ENCODE peak calls at places on chromosome 10, in seven cellular contexts. F is endothelial cell of umbilical vein, O is transverse colon, G is breast epithelium, P is stomach, Q is GM12878, V is sigmoid colon. A is an unnamed sample. For H3K4me1, the result is how much of the 10 kb centered on the place peaks cover.

GRCh38 chr10:52332815-52333214 is 18.7 kb downstream of the DKK1 start:
- DNase-seq in F (peak), O (no peak), G (no peak), P (no peak), Q (no peak), V (no peak), A (no peak)

GRCh38 chr10:54487743-54488142 is 313.3 kb downstream of the PCDH15 start:
- DNase-seq in F (no peak), O (no peak), G (no peak), P (no peak), Q (no peak), V (no peak), A (no peak)

GRCh38 chr10:112721080-112721698 is 228.9 kb upstream of the TCF7L2 start:
- DNase-seq in F (peak), O (no peak), G (no peak), P (no peak), Q (peak), V (no peak), A (no peak)

GRCh38 chr10:81179324-81179723 is 641.6 kb downstream of the SH2D4B start:
- DNase-seq in F (no peak), O (no peak), G (no peak), P (no peak), Q (no peak), V (no peak), A (no peak)

GRCh38 chr10:62115842-62116241 is 152.8 kb downstream of the RTKN2 start:
- DNase-seq in F (no peak), O (no peak), G (no peak), P (no peak), Q (no peak), V (no peak), A (no peak)

GRCh38 chr10:110841767-110842267 is 29.9 kb upstream of the PDCD4 start:
- DNase-seq in F (no peak), O (peak), G (no peak), P (no peak), Q (peak), V (peak), A (no peak)

GRCh38 chr10:83166344-83166743 is 973.0 kb upstream of the GHITM start:
- DNase-seq in F (no peak), O (no peak), G (no peak), P (no peak), Q (no peak), V (no peak), A (no peak)

GRCh38 chr10:101226506-101226887 is 2.8 kb downstream of the LBX1 start:
- DNase-seq in F (no peak), O (no peak), G (no peak), P (no peak), Q (no peak), V (no peak), A (no peak)

GRCh38 chr10:33260403-33261239 is 73.8 kb downstream of the NRP1 start:
- DNase-seq in F (peak), O (no peak), G (no peak), P (no peak), Q (no peak), V (no peak), A (no peak)

GRCh38 chr10:94002156-94002555 is 8.4 kb downstream of the PLCE1 start:
- DNase-seq in F (no peak), O (peak), G (no peak), P (no peak), Q (no peak), V (no peak), A (no peak)

GRCh38 chr10:43341450-43341849 is 30.0 kb upstream of the FXYD4 start:
- DNase-seq in F (no peak), O (no peak), G (no peak), P (no peak), Q (no peak), V (no peak), A (no peak)

GRCh38 chr10:133210398-133211140 is 19.4 kb upstream of the UTF1 start:
- DNase-seq in F (no peak), O (no peak), G (no peak), P (no peak), Q (no peak), V (no peak), A (peak)

GRCh38 chr10:131975796-131976195 is 5.9 kb downstream of the BNIP3 start:
- DNase-seq in F (no peak), O (no peak), G (no peak), P (no peak), Q (no peak), V (peak), A (no peak)

GRCh38 chr10:60334991-60335390 is 54.7 kb downstream of the ANK3 start:
- DNase-seq in F (no peak), O (no peak), G (no peak), P (no peak), Q (no peak), V (no peak), A (no peak)

GRCh38 chr10:71392292-71392691 is 4.4 kb upstream of the CDH23 start:
- DNase-seq in F (no peak), O (no peak), G (no peak), P (no peak), Q (no peak), V (no peak), A (no peak)

GRCh38 chr10:49458869-49459268 is 63.0 kb upstream of the DRGX start:
- DNase-seq in F (no peak), O (no peak), G (no peak), P (no peak), Q (no peak), V (no peak), A (no peak)

GRCh38 chr10:126191192-126191591 is 197.1 kb downstream of the ADAM12 start:
- DNase-seq in F (no peak), O (no peak), G (no peak), P (no peak), Q (no peak), V (no peak), A (no peak)

GRCh38 chr10:121926669-121927360 is 1.0 kb downstream of the ATE1 start:
- DNase-seq in F (peak), O (no peak), G (no peak), P (no peak), Q (no peak), V (no peak), A (no peak)

GRCh38 chr10:113326160-113327111 is 226.4 kb upstream of the HABP2 start:
- DNase-seq in F (peak), O (peak), G (peak), P (no peak), Q (peak), V (peak), A (no peak)

GRCh38 chr10:490256-490655 is 199.2 kb downstream of the DIP2C start:
- DNase-seq in F (no peak), O (peak), G (no peak), P (peak), Q (no peak), V (peak), A (no peak)

GRCh38 chr10:46222364-46222935 is 64.3 kb upstream of the ANTXRL start:
- DNase-seq in F (no peak), O (no peak), G (no peak), P (no peak), Q (no peak), V (no peak), A (no peak)

GRCh38 chr10:126398924-126399323 is 10.6 kb upstream of the ADAM12 start:
- DNase-seq in F (no peak), O (no peak), G (no peak), P (no peak), Q (no peak), V (no peak), A (no peak)

GRCh38 chr10:130924138-130924819 is 387.2 kb downstream of the TCERG1L start:
- DNase-seq in F (no peak), O (no peak), G (no peak), P (no peak), Q (no peak), V (no peak), A (no peak)

GRCh38 chr10:917416-917720 is 14.1 kb downstream of the LARP4B start:
- DNase-seq in F (no peak), O (no peak), G (no peak), P (no peak), Q (no peak), V (no peak), A (no peak)

GRCh38 chr10:121687094-121687850 is 89.0 kb upstream of the FGFR2 start:
- DNase-seq in F (no peak), O (no peak), G (no peak), P (peak), Q (no peak), V (no peak), A (no peak)

GRCh38 chr10:34364253-34365037 is 450.7 kb downstream of the PARD3 start:
- DNase-seq in F (no peak), O (no peak), G (no peak), P (no peak), Q (no peak), V (no peak), A (no peak)

GRCh38 chr10:63896992-63897391 is 375.8 kb downstream of the REEP3 start:
- DNase-seq in F (no peak), O (no peak), G (no peak), P (no peak), Q (no peak), V (no peak), A (no peak)

GRCh38 chr10:45640941-45641340 is 31.6 kb downstream of the ZFAND4 start:
- DNase-seq in F (no peak), O (no peak), G (no peak), P (no peak), Q (no peak), V (no peak), A (no peak)

GRCh38 chr10:131240691-131241090 is 70.8 kb downstream of the TCERG1L start:
- DNase-seq in F (no peak), O (no peak), G (no peak), P (no peak), Q (no peak), V (no peak), A (no peak)

GRCh38 chr10:27240212-27240890 is at the start of gene ACBD5:
- DNase-seq in F (peak), O (peak), G (peak), P (peak), Q (peak), V (peak), A (peak)

GRCh38 chr10:70477661-70478162 is 855 bp upstream of the PALD1 start:
- DNase-seq in F (peak), O (peak), G (no peak), P (no peak), Q (no peak), V (no peak), A (no peak)

GRCh38 chr10:48603421-48604038 is 1.3 kb downstream of the ARHGAP22 start:
- DNase-seq in F (no peak), O (no peak), G (no peak), P (no peak), Q (no peak), V (peak), A (no peak)

GRCh38 chr10:61529208-61529607 is 76.0 kb upstream of the TMEM26 start:
- DNase-seq in F (no peak), O (no peak), G (no peak), P (no peak), Q (no peak), V (no peak), A (no peak)

GRCh38 chr10:287814-288213 is 152.6 kb downstream of the ZMYND11 start:
- DNase-seq in F (no peak), O (no peak), G (no peak), P (no peak), Q (no peak), V (no peak), A (no peak)

GRCh38 chr10:31602541-31603244 is 283.7 kb downstream of the ZEB1 start:
- DNase-seq in F (peak), O (peak), G (peak), P (peak), Q (no peak), V (peak), A (peak)

GRCh38 chr10:91944880-91945630 is 21.5 kb downstream of the BTAF1 start:
- DNase-seq in F (no peak), O (no peak), G (no peak), P (no peak), Q (peak), V (no peak), A (no peak)

GRCh38 chr10:5684971-5685763 is 529 bp downstream of the TASOR2 start:
- DNase-seq in F (peak), O (peak), G (peak), P (peak), Q (peak), V (peak), A (peak)

DNA sequence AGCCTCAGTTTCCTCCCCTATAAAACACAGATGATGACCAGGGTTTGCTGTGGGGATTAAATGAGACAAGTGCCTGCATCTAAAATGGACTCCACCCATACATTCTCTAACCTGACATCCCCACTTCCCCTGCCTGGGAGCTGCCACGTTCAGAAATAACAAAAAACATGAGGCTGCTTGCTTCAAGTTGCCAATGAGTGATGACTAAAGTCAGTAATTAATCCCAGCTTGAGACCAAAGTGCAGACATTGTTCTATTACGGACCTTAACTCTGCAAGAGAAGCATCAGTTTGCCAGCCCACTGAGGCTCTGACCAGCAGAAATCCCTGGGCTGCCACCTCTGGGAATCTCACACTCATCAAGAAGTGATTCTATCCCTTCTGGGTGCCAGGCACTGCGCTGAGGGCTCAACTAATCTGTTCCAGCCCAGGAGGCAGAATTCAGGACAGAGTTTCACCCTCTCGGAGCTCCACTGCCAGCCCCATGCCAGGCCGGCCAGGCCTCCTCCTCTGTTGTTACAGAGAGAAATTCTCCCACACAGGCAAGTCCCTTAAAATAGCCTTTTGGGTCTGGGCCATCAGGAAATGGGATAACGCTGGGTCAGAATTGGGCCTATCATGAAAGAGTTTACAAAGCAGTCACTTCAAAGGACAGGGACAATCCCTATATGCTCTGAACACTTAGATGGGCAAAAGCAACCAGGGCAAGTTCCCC is 11.4 kb downstream of the SH3PXD2A start:
- DNase-seq in F (no peak), O (no peak), G (no peak), P (peak), Q (no peak), V (peak), A (no peak)
- TF ChIP-seq POLR2A in F (no peak), O (no peak), G (no peak), P (no peak), Q (no peak), V (no peak), A (no peak)

GRCh38 chr10:69061305-69062161 is 26.4 kb upstream of the SRGN start:
- DNase-seq in F (peak), O (peak), G (peak), P (peak), Q (no peak), V (peak), A (no peak)
- TF ChIP-seq POLR2AphosphoS5 in F (peak), O (peak), G (peak), P (peak), Q (no peak), V (peak), A (peak)

GRCh38 chr10:7787150-7787856 is 490 bp downstream of the KIN start:
- DNase-seq in F (peak), O (no peak), G (no peak), P (no peak), Q (no peak), V (no peak), A (no peak)
- H3K4me1 ChIP-seq in F (under half), O (under half), G (under half), P (under half), Q (under half), V (half or more), A (under half)

GRCh38 chr10:97434557-97434956 is 8.6 kb downstream of the PGAM1 start:
- DNase-seq in F (no peak), O (no peak), G (no peak), P (no peak), Q (no peak), V (no peak), A (no peak)
- TF ChIP-seq POLR2A in F (no peak), O (no peak), G (no peak), P (no peak), Q (no peak), V (no peak), A (no peak)

DNA sequence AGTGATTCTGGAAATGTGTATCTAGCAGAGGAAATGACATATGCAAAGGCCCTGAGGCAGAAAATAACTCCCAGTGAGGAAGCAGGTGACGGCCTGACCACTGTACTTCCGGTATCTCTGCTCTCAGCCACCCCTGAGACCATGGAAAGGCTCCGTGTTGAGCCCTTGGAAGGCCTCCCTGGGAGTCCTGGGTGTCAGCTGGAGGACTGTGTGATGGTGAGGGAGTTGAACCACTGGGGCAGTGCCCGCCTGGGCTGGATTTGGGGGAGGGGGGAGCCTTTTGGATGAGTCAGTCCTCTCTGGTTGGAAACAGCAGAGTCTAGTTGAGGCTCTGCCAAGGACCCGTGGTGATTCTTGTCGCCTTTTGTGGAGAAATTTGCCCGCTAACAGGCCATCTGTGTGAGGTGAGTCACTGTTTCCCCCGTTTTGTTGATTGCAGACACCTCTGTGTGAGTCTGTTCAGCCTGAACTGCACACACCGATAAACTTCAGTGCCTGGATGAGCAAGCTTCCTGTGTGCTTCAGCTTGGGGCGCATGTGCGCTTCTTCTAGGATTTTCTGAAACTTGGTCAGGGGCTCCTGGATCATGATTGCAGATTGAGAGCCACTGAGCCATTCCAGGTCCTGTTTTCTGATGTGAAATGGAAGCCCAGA is 98.6 kb downstream of the GRK5 start:
- DNase-seq in F (peak), O (peak), G (peak), P (peak), Q (peak), V (peak), A (peak)
- TF ChIP-seq POLR2AphosphoS5 in F (peak), O (peak), G (no peak), P (peak), Q (peak), V (peak), A (peak)

GRCh38 chr10:79149662-79150443 is 81.1 kb downstream of the ZMIZ1 start:
- DNase-seq in F (no peak), O (peak), G (peak), P (peak), Q (no peak), V (peak), A (peak)
- H3K4me1 ChIP-seq in F (half or more), O (half or more), G (half or more), P (half or more), Q (under half), V (half or more), A (half or more)

DNA sequence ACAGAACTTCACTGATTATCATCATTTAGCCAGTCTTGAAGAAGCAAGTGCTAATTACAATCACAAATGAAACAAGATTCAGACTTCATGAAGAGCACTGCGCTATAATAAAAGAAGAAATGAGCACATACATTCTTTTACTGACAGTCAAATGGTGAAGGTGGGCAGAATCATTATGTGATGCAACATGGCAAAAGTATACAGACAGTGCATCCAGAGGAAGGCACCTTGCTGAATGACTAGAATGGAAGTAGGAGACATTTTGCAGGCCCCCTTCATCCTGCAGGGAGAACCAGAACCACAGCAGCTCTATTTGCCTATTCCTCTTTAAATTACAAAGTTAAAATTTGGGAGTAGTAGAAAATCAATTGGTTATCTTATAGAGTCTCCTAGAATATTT is 31.0 kb upstream of the CC2D2B start:
- DNase-seq in F (no peak), O (no peak), G (no peak), P (no peak), Q (no peak), V (no peak), A (no peak)
- TF ChIP-seq POLR2A in F (no peak), O (no peak), G (no peak), P (no peak), Q (peak), V (no peak), A (no peak)

A was measured in upper lobe of left lung.